ENCODE peak calls at places on chromosomes 6 and 20, in ten cellular contexts. One of them, this sample, is unnamed.
A peak's percentile ranks its signal among the peaks of the same experiment; 100 is the strongest.

GRCh38 chr6:111871207-111871606 is 2.0 kb downstream of the FYN start:
- DNase-seq in endothelial cell: no peak
- DNase-seq in GM10248: peak; percentile 21
- DNase-seq in neural crest cell: no peak
- DNase-seq in AG04450: no peak
- DNase-seq in activated B cell treated with CpG ODN at 0.5 μM for 24 hours: no peak
- DNase-seq in C1 segment of cervical spinal cord: no peak
- DNase-seq in stimulated activated CD4-positive, alpha-beta T cell treated with anti-CD3 and anti-CD28 coated beads, Interleukin-2, amount 100 ng/mL, for 48 hours: no peak
- DNase-seq in IMR-90: no peak
- DNase-seq in Panc1: no peak
- DNase-seq in this sample: no peak

GRCh38 chr20:6418732-6419131 is 295.9 kb upstream of the FERMT1 start:
- DNase-seq in C1 segment of cervical spinal cord: no peak
- DNase-seq in activated B cell treated with CpG ODN at 0.5 μM for 24 hours: no peak
- DNase-seq in AG04450: no peak
- DNase-seq in neural crest cell: no peak
- DNase-seq in IMR-90: peak; percentile 43
- DNase-seq in Panc1: peak; percentile 8
- DNase-seq in stimulated activated CD4-positive, alpha-beta T cell treated with anti-CD3 and anti-CD28 coated beads, Interleukin-2, amount 100 ng/mL, for 48 hours: no peak
- DNase-seq in GM10248: no peak
- DNase-seq in endothelial cell: no peak
- DNase-seq in this sample: peak; percentile 15

GRCh38 chr6:38152620-38153019 is 333.1 kb downstream of the ZFAND3 start:
- DNase-seq in C1 segment of cervical spinal cord: no peak
- DNase-seq in AG04450: no peak
- DNase-seq in activated B cell treated with CpG ODN at 0.5 μM for 24 hours: no peak
- DNase-seq in stimulated activated CD4-positive, alpha-beta T cell treated with anti-CD3 and anti-CD28 coated beads, Interleukin-2, amount 100 ng/mL, for 48 hours: no peak
- DNase-seq in endothelial cell: no peak
- DNase-seq in IMR-90: no peak
- DNase-seq in neural crest cell: no peak
- DNase-seq in GM10248: no peak
- DNase-seq in Panc1: no peak
- DNase-seq in this sample: no peak

GRCh38 chr6:15368873-15369272 is 123.0 kb downstream of the JARID2 start:
- DNase-seq in endothelial cell: no peak
- DNase-seq in C1 segment of cervical spinal cord: no peak
- DNase-seq in neural crest cell: no peak
- DNase-seq in AG04450: no peak
- DNase-seq in activated B cell treated with CpG ODN at 0.5 μM for 24 hours: no peak
- DNase-seq in stimulated activated CD4-positive, alpha-beta T cell treated with anti-CD3 and anti-CD28 coated beads, Interleukin-2, amount 100 ng/mL, for 48 hours: no peak
- DNase-seq in IMR-90: no peak
- DNase-seq in GM10248: no peak
- DNase-seq in Panc1: no peak
- DNase-seq in this sample: no peak

GRCh38 chr6:117483645-117484016 is 1.2 kb downstream of the DCBLD1 start:
- DNase-seq in stimulated activated CD4-positive, alpha-beta T cell treated with anti-CD3 and anti-CD28 coated beads, Interleukin-2, amount 100 ng/mL, for 48 hours: no peak
- DNase-seq in AG04450: no peak
- DNase-seq in IMR-90: peak; percentile 48
- DNase-seq in neural crest cell: no peak
- DNase-seq in endothelial cell: no peak
- DNase-seq in GM10248: peak; percentile 58
- DNase-seq in C1 segment of cervical spinal cord: no peak
- DNase-seq in Panc1: no peak
- DNase-seq in activated B cell treated with CpG ODN at 0.5 μM for 24 hours: no peak
- DNase-seq in this sample: no peak

GRCh38 chr6:154937306-154938244 is 57.5 kb upstream of the TIAM2 start:
- DNase-seq in activated B cell treated with CpG ODN at 0.5 μM for 24 hours: no peak
- DNase-seq in neural crest cell: no peak
- DNase-seq in endothelial cell: no peak
- DNase-seq in Panc1: no peak
- DNase-seq in GM10248: no peak
- DNase-seq in AG04450: peak; percentile 27
- DNase-seq in stimulated activated CD4-positive, alpha-beta T cell treated with anti-CD3 and anti-CD28 coated beads, Interleukin-2, amount 100 ng/mL, for 48 hours: no peak
- DNase-seq in IMR-90: peak; percentile 77
- DNase-seq in C1 segment of cervical spinal cord: no peak
- DNase-seq in this sample: peak; percentile 56

GRCh38 chr20:42739692-42740091 is 450.0 kb downstream of the PTPRT start:
- DNase-seq in IMR-90: no peak
- DNase-seq in AG04450: no peak
- DNase-seq in stimulated activated CD4-positive, alpha-beta T cell treated with anti-CD3 and anti-CD28 coated beads, Interleukin-2, amount 100 ng/mL, for 48 hours: no peak
- DNase-seq in C1 segment of cervical spinal cord: no peak
- DNase-seq in neural crest cell: no peak
- DNase-seq in activated B cell treated with CpG ODN at 0.5 μM for 24 hours: no peak
- DNase-seq in Panc1: no peak
- DNase-seq in endothelial cell: no peak
- DNase-seq in GM10248: no peak
- DNase-seq in this sample: no peak

GRCh38 chr6:27279513-27280063 is 32.1 kb downstream of the PRSS16 start:
- DNase-seq in activated B cell treated with CpG ODN at 0.5 μM for 24 hours: no peak
- DNase-seq in Panc1: no peak
- DNase-seq in endothelial cell: peak; percentile 12
- DNase-seq in stimulated activated CD4-positive, alpha-beta T cell treated with anti-CD3 and anti-CD28 coated beads, Interleukin-2, amount 100 ng/mL, for 48 hours: no peak
- DNase-seq in IMR-90: no peak
- DNase-seq in GM10248: no peak
- DNase-seq in C1 segment of cervical spinal cord: no peak
- DNase-seq in neural crest cell: no peak
- DNase-seq in AG04450: no peak
- DNase-seq in this sample: no peak

GRCh38 chr20:62764156-62764935 is 31.9 kb upstream of the MRGBP start:
- DNase-seq in AG04450: no peak
- DNase-seq in stimulated activated CD4-positive, alpha-beta T cell treated with anti-CD3 and anti-CD28 coated beads, Interleukin-2, amount 100 ng/mL, for 48 hours: no peak
- DNase-seq in IMR-90: no peak
- DNase-seq in activated B cell treated with CpG ODN at 0.5 μM for 24 hours: no peak
- DNase-seq in neural crest cell: no peak
- DNase-seq in endothelial cell: no peak
- DNase-seq in GM10248: no peak
- DNase-seq in Panc1: no peak
- DNase-seq in C1 segment of cervical spinal cord: no peak
- DNase-seq in this sample: no peak

GRCh38 chr20:61803903-61804804 is 261.5 kb downstream of the TAF4 start:
- DNase-seq in GM10248: peak; percentile 41
- DNase-seq in neural crest cell: no peak
- DNase-seq in activated B cell treated with CpG ODN at 0.5 μM for 24 hours: no peak
- DNase-seq in endothelial cell: no peak
- DNase-seq in AG04450: no peak
- DNase-seq in stimulated activated CD4-positive, alpha-beta T cell treated with anti-CD3 and anti-CD28 coated beads, Interleukin-2, amount 100 ng/mL, for 48 hours: no peak
- DNase-seq in IMR-90: peak; percentile 7
- DNase-seq in Panc1: no peak
- DNase-seq in C1 segment of cervical spinal cord: no peak
- DNase-seq in this sample: peak; percentile 6

GRCh38 chr20:44585042-44585968 is 2.9 kb downstream of the PKIG start:
- DNase-seq in endothelial cell: no peak
- DNase-seq in neural crest cell: no peak
- DNase-seq in Panc1: no peak
- DNase-seq in activated B cell treated with CpG ODN at 0.5 μM for 24 hours: no peak
- DNase-seq in AG04450: no peak
- DNase-seq in stimulated activated CD4-positive, alpha-beta T cell treated with anti-CD3 and anti-CD28 coated beads, Interleukin-2, amount 100 ng/mL, for 48 hours: no peak
- DNase-seq in IMR-90: no peak
- DNase-seq in C1 segment of cervical spinal cord: no peak
- DNase-seq in GM10248: no peak
- DNase-seq in this sample: no peak

GRCh38 chr6:42243046-42243445 is 25.4 kb upstream of the MRPS10 start:
- DNase-seq in endothelial cell: no peak
- DNase-seq in AG04450: no peak
- DNase-seq in GM10248: no peak
- DNase-seq in neural crest cell: no peak
- DNase-seq in IMR-90: no peak
- DNase-seq in activated B cell treated with CpG ODN at 0.5 μM for 24 hours: no peak
- DNase-seq in Panc1: no peak
- DNase-seq in stimulated activated CD4-positive, alpha-beta T cell treated with anti-CD3 and anti-CD28 coated beads, Interleukin-2, amount 100 ng/mL, for 48 hours: no peak
- DNase-seq in C1 segment of cervical spinal cord: no peak
- DNase-seq in this sample: peak; percentile 37

GRCh38 chr6:104943781-104944180 is 13.1 kb upstream of the LIN28B start:
- DNase-seq in AG04450: no peak
- DNase-seq in GM10248: no peak
- DNase-seq in IMR-90: peak; percentile 20
- DNase-seq in endothelial cell: peak; percentile 50
- DNase-seq in stimulated activated CD4-positive, alpha-beta T cell treated with anti-CD3 and anti-CD28 coated beads, Interleukin-2, amount 100 ng/mL, for 48 hours: no peak
- DNase-seq in activated B cell treated with CpG ODN at 0.5 μM for 24 hours: no peak
- DNase-seq in Panc1: no peak
- DNase-seq in neural crest cell: peak; percentile 57
- DNase-seq in C1 segment of cervical spinal cord: no peak
- DNase-seq in this sample: no peak

GRCh38 chr20:49951160-49951559 is 15.0 kb downstream of the RNF114 start:
- DNase-seq in AG04450: peak; percentile 48
- DNase-seq in neural crest cell: no peak
- DNase-seq in GM10248: no peak
- DNase-seq in activated B cell treated with CpG ODN at 0.5 μM for 24 hours: no peak
- DNase-seq in C1 segment of cervical spinal cord: no peak
- DNase-seq in IMR-90: peak; percentile 83
- DNase-seq in stimulated activated CD4-positive, alpha-beta T cell treated with anti-CD3 and anti-CD28 coated beads, Interleukin-2, amount 100 ng/mL, for 48 hours: no peak
- DNase-seq in endothelial cell: no peak
- DNase-seq in Panc1: no peak
- DNase-seq in this sample: peak; percentile 74

GRCh38 chr20:3927486-3928291 is 38.5 kb downstream of the PANK2 start:
- DNase-seq in activated B cell treated with CpG ODN at 0.5 μM for 24 hours: no peak
- DNase-seq in GM10248: no peak
- DNase-seq in IMR-90: peak; percentile 47
- DNase-seq in stimulated activated CD4-positive, alpha-beta T cell treated with anti-CD3 and anti-CD28 coated beads, Interleukin-2, amount 100 ng/mL, for 48 hours: no peak
- DNase-seq in neural crest cell: no peak
- DNase-seq in AG04450: no peak
- DNase-seq in C1 segment of cervical spinal cord: no peak
- DNase-seq in endothelial cell: no peak
- DNase-seq in Panc1: no peak
- DNase-seq in this sample: no peak

GRCh38 chr20:62922451-62922921 is 3.8 kb downstream of the DIDO1 start:
- DNase-seq in IMR-90: no peak
- DNase-seq in endothelial cell: no peak
- DNase-seq in stimulated activated CD4-positive, alpha-beta T cell treated with anti-CD3 and anti-CD28 coated beads, Interleukin-2, amount 100 ng/mL, for 48 hours: no peak
- DNase-seq in C1 segment of cervical spinal cord: no peak
- DNase-seq in neural crest cell: no peak
- DNase-seq in GM10248: no peak
- DNase-seq in AG04450: no peak
- DNase-seq in Panc1: no peak
- DNase-seq in activated B cell treated with CpG ODN at 0.5 μM for 24 hours: no peak
- DNase-seq in this sample: no peak

GRCh38 chr20:33280775-33281174 is 2.2 kb upstream of the BPIFB1 start:
- DNase-seq in stimulated activated CD4-positive, alpha-beta T cell treated with anti-CD3 and anti-CD28 coated beads, Interleukin-2, amount 100 ng/mL, for 48 hours: no peak
- DNase-seq in GM10248: no peak
- DNase-seq in Panc1: no peak
- DNase-seq in activated B cell treated with CpG ODN at 0.5 μM for 24 hours: no peak
- DNase-seq in neural crest cell: no peak
- DNase-seq in endothelial cell: no peak
- DNase-seq in C1 segment of cervical spinal cord: no peak
- DNase-seq in IMR-90: no peak
- DNase-seq in AG04450: no peak
- DNase-seq in this sample: no peak

GRCh38 chr6:11096109-11096508 is 2.5 kb downstream of the SMIM13 start:
- DNase-seq in C1 segment of cervical spinal cord: no peak
- DNase-seq in AG04450: no peak
- DNase-seq in activated B cell treated with CpG ODN at 0.5 μM for 24 hours: no peak
- DNase-seq in stimulated activated CD4-positive, alpha-beta T cell treated with anti-CD3 and anti-CD28 coated beads, Interleukin-2, amount 100 ng/mL, for 48 hours: peak; percentile 13
- DNase-seq in GM10248: no peak
- DNase-seq in Panc1: no peak
- DNase-seq in neural crest cell: no peak
- DNase-seq in endothelial cell: no peak
- DNase-seq in IMR-90: peak; percentile 80
- DNase-seq in this sample: peak; percentile 61

GRCh38 chr6:2432258-2432657 is 186.9 kb upstream of the GMDS start:
- DNase-seq in neural crest cell: no peak
- DNase-seq in AG04450: peak; percentile 78
- DNase-seq in activated B cell treated with CpG ODN at 0.5 μM for 24 hours: no peak
- DNase-seq in GM10248: no peak
- DNase-seq in C1 segment of cervical spinal cord: no peak
- DNase-seq in stimulated activated CD4-positive, alpha-beta T cell treated with anti-CD3 and anti-CD28 coated beads, Interleukin-2, amount 100 ng/mL, for 48 hours: no peak
- DNase-seq in IMR-90: peak; percentile 97
- DNase-seq in endothelial cell: no peak
- DNase-seq in Panc1: no peak
- DNase-seq in this sample: peak; percentile 97

GRCh38 chr20:23062632-23063031 is 13.2 kb upstream of the THBD start:
- DNase-seq in AG04450: no peak
- DNase-seq in IMR-90: no peak
- DNase-seq in C1 segment of cervical spinal cord: no peak
- DNase-seq in Panc1: no peak
- DNase-seq in endothelial cell: no peak
- DNase-seq in activated B cell treated with CpG ODN at 0.5 μM for 24 hours: no peak
- DNase-seq in GM10248: no peak
- DNase-seq in stimulated activated CD4-positive, alpha-beta T cell treated with anti-CD3 and anti-CD28 coated beads, Interleukin-2, amount 100 ng/mL, for 48 hours: no peak
- DNase-seq in neural crest cell: no peak
- DNase-seq in this sample: no peak

GRCh38 chr20:18258126-18258860 is 30.0 kb upstream of the ZNF133 start:
- DNase-seq in GM10248: no peak
- DNase-seq in AG04450: no peak
- DNase-seq in neural crest cell: no peak
- DNase-seq in C1 segment of cervical spinal cord: no peak
- DNase-seq in endothelial cell: no peak
- DNase-seq in IMR-90: no peak
- DNase-seq in stimulated activated CD4-positive, alpha-beta T cell treated with anti-CD3 and anti-CD28 coated beads, Interleukin-2, amount 100 ng/mL, for 48 hours: no peak
- DNase-seq in Panc1: no peak
- DNase-seq in activated B cell treated with CpG ODN at 0.5 μM for 24 hours: no peak
- DNase-seq in this sample: no peak

GRCh38 chr6:140001851-140002301 is 627.4 kb upstream of the CITED2 start:
- DNase-seq in Panc1: no peak
- DNase-seq in AG04450: no peak
- DNase-seq in endothelial cell: no peak
- DNase-seq in neural crest cell: no peak
- DNase-seq in activated B cell treated with CpG ODN at 0.5 μM for 24 hours: no peak
- DNase-seq in IMR-90: peak; percentile 67
- DNase-seq in stimulated activated CD4-positive, alpha-beta T cell treated with anti-CD3 and anti-CD28 coated beads, Interleukin-2, amount 100 ng/mL, for 48 hours: no peak
- DNase-seq in C1 segment of cervical spinal cord: no peak
- DNase-seq in GM10248: no peak
- DNase-seq in this sample: peak; percentile 31

GRCh38 chr6:134166529-134167221 is 114.3 kb upstream of the SLC2A12 start:
- DNase-seq in IMR-90: peak; percentile 67
- DNase-seq in activated B cell treated with CpG ODN at 0.5 μM for 24 hours: no peak
- DNase-seq in Panc1: no peak
- DNase-seq in GM10248: no peak
- DNase-seq in AG04450: no peak
- DNase-seq in endothelial cell: no peak
- DNase-seq in C1 segment of cervical spinal cord: no peak
- DNase-seq in neural crest cell: no peak
- DNase-seq in stimulated activated CD4-positive, alpha-beta T cell treated with anti-CD3 and anti-CD28 coated beads, Interleukin-2, amount 100 ng/mL, for 48 hours: no peak
- DNase-seq in this sample: no peak

GRCh38 chr6:11920566-11920965 is 91.5 kb upstream of the HIVEP1 start:
- DNase-seq in GM10248: no peak
- DNase-seq in activated B cell treated with CpG ODN at 0.5 μM for 24 hours: no peak
- DNase-seq in endothelial cell: no peak
- DNase-seq in Panc1: no peak
- DNase-seq in neural crest cell: no peak
- DNase-seq in IMR-90: no peak
- DNase-seq in AG04450: no peak
- DNase-seq in stimulated activated CD4-positive, alpha-beta T cell treated with anti-CD3 and anti-CD28 coated beads, Interleukin-2, amount 100 ng/mL, for 48 hours: no peak
- DNase-seq in C1 segment of cervical spinal cord: no peak
- DNase-seq in this sample: no peak